ENCODE peak calls at places on chromosomes 2 and 18, in nine cellular contexts. S is AG04449, J is thoracic aorta, O is HFF-Myc, P is esophagus squamous epithelium, T is uterus, G is endothelial cell, L is glutamatergic neuron, N is nephron progenitor cell. H is an unnamed sample.

GRCh38 chr2:71630110-71630967 is 177.0 kb downstream of the DYSF start:
- DNase-seq in L (no peak), O (no peak), S (no peak), J (no peak), G (no peak), P (no peak), T (no peak), N (no peak), H (no peak)

GRCh38 chr18:2994603-2995432 is 18.1 kb downstream of the LPIN2 start:
- DNase-seq in G (peak), O (no peak), S (no peak), N (no peak), J (no peak), P (peak), T (no peak), L (no peak), H (no peak)

GRCh38 chr18:76687271-76688006 is 134.9 kb upstream of the ZNF236 start:
- DNase-seq in N (no peak), T (peak), G (no peak), J (no peak), P (no peak), L (no peak), O (no peak), S (no peak), H (no peak)

GRCh38 chr2:151071382-151071781 is 190.3 kb downstream of the RBM43 start:
- DNase-seq in N (peak), L (no peak), P (no peak), T (no peak), J (no peak), S (no peak), G (peak), O (no peak), H (no peak)

GRCh38 chr2:174442546-174443510 is 44.0 kb downstream of the GPR155 start:
- DNase-seq in G (no peak), N (no peak), O (peak), S (peak), L (no peak), P (no peak), T (no peak), J (no peak), H (no peak)

GRCh38 chr2:48343571-48344440 is 186.1 kb upstream of the STON1 start:
- DNase-seq in N (no peak), L (no peak), G (no peak), P (no peak), O (peak), J (no peak), S (peak), T (no peak), H (no peak)

GRCh38 chr2:130819915-130820861 is 16.5 kb upstream of the ARHGEF4 start:
- DNase-seq in P (no peak), G (no peak), T (no peak), O (no peak), N (peak), J (no peak), S (no peak), L (peak), H (no peak)

GRCh38 chr18:45856526-45856925 is 31.1 kb downstream of the SIGLEC15 start:
- DNase-seq in L (no peak), T (no peak), J (no peak), S (peak), P (no peak), N (no peak), O (no peak), G (no peak), H (no peak)

GRCh38 chr2:151900261-151900660 is 72.0 kb upstream of the ARL5A start:
- DNase-seq in G (no peak), S (no peak), O (no peak), L (no peak), J (no peak), P (no peak), T (no peak), N (no peak), H (no peak)

GRCh38 chr2:186201371-186201770 is 284.7 kb upstream of the ZC3H15 start:
- DNase-seq in T (no peak), P (no peak), G (no peak), O (no peak), S (no peak), J (no peak), L (no peak), N (no peak), H (no peak)

GRCh38 chr2:17930773-17931172 is 52.3 kb downstream of the KCNS3 start:
- DNase-seq in N (no peak), J (no peak), G (no peak), T (no peak), O (no peak), L (no peak), S (no peak), P (no peak), H (no peak)

GRCh38 chr2:56801770-56802169 is 618.0 kb downstream of the CCDC85A start:
- DNase-seq in J (no peak), P (no peak), G (no peak), O (no peak), S (peak), N (no peak), L (no peak), T (no peak), H (no peak)

GRCh38 chr2:240922982-240923537 is 16.9 kb downstream of the CROCC2 start:
- DNase-seq in N (peak), S (no peak), J (no peak), T (peak), L (peak), G (no peak), P (no peak), O (no peak), H (no peak)

GRCh38 chr2:232870766-232871371 is 805 bp downstream of the SNORC start:
- DNase-seq in O (no peak), S (no peak), L (no peak), G (no peak), P (no peak), T (no peak), J (no peak), N (no peak), H (no peak)

GRCh38 chr2:3101704-3102055 is 275.9 kb downstream of the EIPR1 start:
- DNase-seq in L (no peak), O (no peak), N (no peak), J (no peak), G (no peak), T (no peak), P (no peak), S (no peak), H (no peak)

GRCh38 chr2:227450921-227451654 is 20.9 kb upstream of the AGFG1 start:
- DNase-seq in S (no peak), P (no peak), L (no peak), T (no peak), J (no peak), N (no peak), G (no peak), O (no peak), H (no peak)

GRCh38 chr2:157279331-157279730 is 21.8 kb downstream of the GALNT5 start:
- DNase-seq in T (no peak), P (no peak), O (no peak), N (no peak), S (no peak), G (no peak), L (no peak), J (no peak), H (no peak)

GRCh38 chr2:158507141-158507540 is 50.4 kb downstream of the PKP4 start:
- DNase-seq in L (no peak), T (no peak), G (no peak), J (no peak), O (no peak), N (no peak), P (no peak), S (no peak), H (no peak)

GRCh38 chr2:119064567-119064966 is 94.0 kb downstream of the C1QL2 start:
- DNase-seq in S (no peak), L (no peak), J (no peak), O (no peak), N (no peak), T (no peak), G (no peak), P (no peak), H (no peak)

GRCh38 chr2:9710311-9710710 is 79.5 kb upstream of the YWHAQ start:
- DNase-seq in O (no peak), P (no peak), N (no peak), L (no peak), J (no peak), S (no peak), T (no peak), G (no peak), H (no peak)

DNA sequence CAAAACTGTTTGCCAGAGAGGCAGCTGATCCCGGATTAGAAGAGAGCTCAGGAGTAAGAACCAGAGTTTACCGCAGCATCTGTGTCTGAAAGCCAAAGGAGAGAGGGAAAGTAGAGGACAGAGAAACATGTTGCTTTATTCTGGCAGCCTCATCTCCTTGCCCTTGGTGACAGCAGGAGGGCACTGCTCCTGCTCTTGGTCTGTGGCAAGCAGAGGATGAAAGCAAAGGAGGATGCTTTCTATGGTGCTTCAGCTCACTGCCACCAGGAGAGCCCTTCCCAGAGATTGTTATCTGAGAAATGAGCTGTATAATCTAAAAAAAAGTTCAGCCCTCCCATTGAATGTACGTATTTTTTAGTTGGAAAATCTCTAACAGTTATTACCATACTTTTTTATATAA is 7.7 kb downstream of the SLC1A4 start:
- DNase-seq in J (no peak), T (no peak), L (no peak), N (no peak), O (no peak), G (no peak), P (no peak), S (no peak), H (peak)
- TF ChIP-seq CTCF in J (peak), T (no peak), L (no peak), N (no peak), O (no peak), G (no peak), P (no peak), S (peak), H (no peak)

GRCh38 chr18:56785006-56785405 is 133.8 kb downstream of the WDR7 start:
- DNase-seq in N (no peak), O (no peak), P (no peak), G (no peak), J (no peak), S (no peak), L (peak), T (no peak), H (no peak)

GRCh38 chr18:56795381-56795780 is 144.2 kb downstream of the WDR7 start:
- DNase-seq in L (no peak), S (no peak), J (no peak), G (no peak), T (no peak), O (peak), N (no peak), P (no peak), H (no peak)

GRCh38 chr18:56789004-56789888 is 138.1 kb downstream of the WDR7 start:
- DNase-seq in J (no peak), L (peak), T (no peak), P (no peak), G (peak), N (peak), S (no peak), O (no peak), H (peak)

GRCh38 chr18:56787392-56787791 is 136.2 kb downstream of the WDR7 start:
- DNase-seq in T (no peak), N (no peak), J (no peak), P (no peak), G (no peak), O (no peak), L (no peak), S (no peak), H (no peak)

GRCh38 chr18:56789889-56790180 is 138.7 kb downstream of the WDR7 start:
- DNase-seq in T (no peak), G (no peak), N (no peak), O (no peak), L (no peak), S (no peak), P (no peak), J (no peak), H (no peak)
- TF ChIP-seq CTCF in T (no peak), G (peak), N (peak), O (no peak), L (peak), S (no peak), P (no peak), J (no peak), H (no peak)

GRCh38 chr2:235170016-235170415 is 218.2 kb downstream of the SH3BP4 start:
- DNase-seq in J (no peak), G (no peak), N (no peak), P (no peak), S (peak), T (no peak), L (no peak), O (no peak), H (no peak)

GRCh38 chr2:235171511-235172130 is 219.8 kb downstream of the SH3BP4 start:
- DNase-seq in S (peak), N (no peak), P (no peak), L (no peak), J (no peak), T (no peak), G (no peak), O (no peak), H (no peak)

GRCh38 chr2:235165631-235166030 is 213.8 kb downstream of the SH3BP4 start:
- DNase-seq in G (no peak), T (no peak), O (no peak), J (no peak), S (no peak), P (no peak), N (no peak), L (no peak), H (no peak)

GRCh38 chr2:235168174-235168979 is 216.6 kb downstream of the SH3BP4 start:
- DNase-seq in O (no peak), T (no peak), P (no peak), S (no peak), L (no peak), J (no peak), N (no peak), G (no peak), H (no peak)

DNA sequence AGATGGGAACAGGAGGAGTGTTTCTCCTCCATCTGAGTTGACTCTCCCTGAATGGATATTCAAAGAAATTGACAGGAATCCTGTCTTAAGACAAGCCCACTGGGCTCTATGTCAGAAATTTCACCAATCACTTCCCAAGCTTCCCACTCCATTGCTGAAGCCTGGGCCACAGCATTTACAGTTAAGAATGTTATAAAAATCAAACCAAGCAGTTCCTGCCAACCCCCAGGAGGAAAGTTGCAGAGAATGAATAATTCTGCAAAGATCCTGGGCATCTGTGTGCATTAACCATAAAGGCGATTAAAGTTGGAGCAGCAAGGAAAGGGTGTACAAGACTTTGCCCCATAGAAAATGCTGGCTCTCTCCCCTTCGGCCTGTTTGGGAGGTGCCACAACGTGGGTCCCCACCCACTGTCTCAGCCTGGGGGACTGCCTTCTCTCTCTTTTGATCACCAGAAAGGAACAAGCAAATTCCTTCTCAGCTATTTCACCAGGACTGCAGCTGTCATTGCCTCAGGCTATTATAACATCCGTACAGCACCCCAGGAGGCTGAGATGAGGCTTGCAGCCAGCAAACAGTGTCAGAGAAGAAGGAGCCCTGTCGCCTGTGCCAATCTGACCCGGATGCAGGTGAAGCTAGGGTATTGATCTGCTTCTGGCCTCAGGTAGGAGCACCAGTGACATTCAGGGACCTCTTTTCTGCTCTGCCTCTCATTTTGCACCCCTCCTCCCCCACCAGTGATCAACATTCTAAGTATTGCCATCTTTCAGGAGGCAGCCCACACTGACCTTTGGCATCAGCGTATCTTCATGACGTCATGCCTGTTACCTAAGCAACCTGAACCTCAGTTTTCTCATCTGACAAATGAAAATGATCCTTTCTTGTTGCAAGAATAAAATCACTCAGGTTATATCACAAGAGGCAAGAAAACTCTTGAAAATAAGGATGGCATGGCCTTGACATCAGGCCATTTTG is 219.0 kb downstream of the SH3BP4 start:
- DNase-seq in N (peak), O (no peak), S (peak), L (peak), J (no peak), G (no peak), P (no peak), T (no peak), H (no peak)
- TF ChIP-seq CTCF in N (peak), O (no peak), S (peak), L (peak), J (no peak), G (no peak), P (no peak), T (no peak), H (peak)

GRCh38 chr2:102193074-102193473 is 6.3 kb downstream of the IL1RL2 start:
- DNase-seq in O (no peak), P (no peak), G (no peak), J (no peak), N (no peak), S (no peak), L (no peak), T (no peak), H (no peak)
- TF ChIP-seq CTCF in O (no peak), P (no peak), G (no peak), J (no peak), N (no peak), S (no peak), L (no peak), T (no peak), H (no peak)

GRCh38 chr18:41517142-41517541 is 437.9 kb upstream of the PIK3C3 start:
- DNase-seq in L (no peak), S (no peak), O (no peak), G (no peak), T (no peak), N (no peak), P (no peak), J (no peak), H (no peak)

DNA sequence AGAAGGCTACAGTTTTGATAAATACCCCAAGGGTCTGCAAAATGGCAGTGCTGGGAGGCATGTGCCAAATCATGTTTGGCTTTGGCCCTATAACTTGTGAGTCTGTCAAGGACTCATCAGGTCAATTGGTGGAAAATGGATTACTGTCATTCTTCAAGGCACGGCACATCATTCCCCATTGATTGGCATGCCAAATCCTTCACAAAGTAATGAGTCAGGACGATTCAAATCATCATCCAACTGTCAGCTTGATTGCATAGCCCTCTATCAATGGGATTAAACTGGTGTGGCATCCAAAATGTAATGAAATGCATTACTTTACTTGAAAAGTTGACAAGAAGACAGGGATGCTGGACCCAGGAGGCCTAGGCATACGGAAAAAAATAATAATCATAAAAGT is 441.6 kb upstream of the PIK3C3 start:
- DNase-seq in G (no peak), O (no peak), L (no peak), S (no peak), N (no peak), J (no peak), T (no peak), P (no peak), H (no peak)
- TF ChIP-seq CTCF in G (no peak), O (no peak), L (no peak), S (no peak), N (no peak), J (no peak), T (no peak), P (no peak), H (no peak)